ENCODE peak calls at places on chromosomes 12 and 14, in eight cellular contexts. U is ELF-1; A is kidney glomerular epithelial cell; V is stimulated activated CD8-positive, alpha-beta memory T cell treated with anti-CD3 and anti-CD28 coated beads, Interleukin-7, amount 100 ng/mL, for 1 hour; X is substantia nigra; Y is SIG-M5; F is AG10803; W is cardiac muscle cell. S is an unnamed sample.

GRCh38 chr12:54561164-54561563 is 11.8 kb downstream of the PDE1B start:
- DNase-seq in U (no peak), A (no peak), V (no peak), X (no peak), Y (no peak), F (no peak), W (peak; percentile 46), S (no peak)

GRCh38 chr12:113134521-113134951 is 1.0 kb downstream of the RASAL1 start:
- DNase-seq in U (no peak), A (no peak), V (no peak), X (no peak), Y (no peak), F (no peak), W (no peak), S (no peak)

GRCh38 chr12:12443482-12443881 is 86.6 kb downstream of the BORCS5 start:
- DNase-seq in U (no peak), A (no peak), V (no peak), X (no peak), Y (no peak), F (no peak), W (peak; percentile 76), S (no peak)

GRCh38 chr14:39432619-39433451 is 602 bp upstream of the FBXO33 start:
- DNase-seq in U (peak; percentile 94), A (peak; percentile 88), V (peak; percentile 56), X (peak; percentile 67), Y (no peak), F (peak; percentile 62), W (peak; percentile 83), S (peak; percentile 45)

GRCh38 chr12:40565029-40565633 is 127.1 kb upstream of the CNTN1 start:
- DNase-seq in U (no peak), A (no peak), V (no peak), X (no peak), Y (no peak), F (no peak), W (no peak), S (no peak)

GRCh38 chr12:120599672-120600537 is 18.7 kb upstream of the POP5 start:
- DNase-seq in U (peak; percentile 24), A (no peak), V (no peak), X (no peak), Y (no peak), F (no peak), W (no peak), S (no peak)

GRCh38 chr12:5407457-5407856 is 24.5 kb upstream of the NTF3 start:
- DNase-seq in U (peak; percentile 23), A (no peak), V (no peak), X (no peak), Y (no peak), F (no peak), W (no peak), S (no peak)

GRCh38 chr12:121800694-121801600 is 2.9 kb upstream of the SETD1B start:
- DNase-seq in U (peak; percentile 83), A (peak; percentile 18), V (no peak), X (peak; percentile 32), Y (no peak), F (peak; percentile 86), W (peak; percentile 89), S (peak; percentile 70)

GRCh38 chr12:62724947-62725447 is 210.0 kb downstream of the PPM1H start:
- DNase-seq in U (peak; percentile 90), A (peak; percentile 96), V (no peak), X (no peak), Y (no peak), F (peak; percentile 100), W (peak; percentile 98), S (peak; percentile 91)

GRCh38 chr14:23538049-23538718 is 13.4 kb downstream of the ZFHX2 start:
- DNase-seq in U (no peak), A (no peak), V (no peak), X (no peak), Y (no peak), F (no peak), W (no peak), S (no peak)

GRCh38 chr14:31934767-31935266 is 142.3 kb upstream of the ARHGAP5 start:
- DNase-seq in U (peak; percentile 79), A (peak; percentile 88), V (no peak), X (no peak), Y (no peak), F (peak; percentile 58), W (peak; percentile 81), S (peak; percentile 59)

GRCh38 chr12:50147281-50147680 is 19.9 kb downstream of the CERS5 start:
- DNase-seq in U (no peak), A (no peak), V (no peak), X (no peak), Y (no peak), F (no peak), W (no peak), S (no peak)

S was measured in brain microvascular endothelial cell.